ENCODE peak calls at places on chromosomes 12 and 14, in seven cellular contexts. Z is heart left ventricle, T is transverse colon, F is right lobe of liver, G is GM12892, Q is uterus, S is endothelial cell of umbilical vein. O is an unnamed sample.

GRCh38 chr14:105281354-105282097 is 19.3 kb downstream of the BRF1 start:
- DNase-seq in Z (no peak), T (no peak), F (no peak), G (no peak), Q (no peak), S (peak; percentile 61), O (no peak)

GRCh38 chr14:70707138-70708038 is 65.7 kb downstream of the TTC9 start:
- DNase-seq in Z (no peak), T (no peak), F (no peak), G (no peak), Q (no peak), S (no peak), O (peak; percentile 67)

GRCh38 chr14:102140027-102140749 is 491 bp downstream of the WDR20 start:
- DNase-seq in Z (peak; percentile 44), T (peak; percentile 45), F (peak; percentile 65), G (peak; percentile 35), Q (peak; percentile 19), S (peak; percentile 33), O (peak; percentile 34)

GRCh38 chr12:114069507-114069906 is 103.4 kb upstream of the RBM19 start:
- DNase-seq in Z (no peak), T (no peak), F (no peak), G (no peak), Q (no peak), S (no peak), O (no peak)

GRCh38 chr14:60753264-60754126 is 18.9 kb downstream of the MNAT1 start:
- DNase-seq in Z (no peak), T (peak; percentile 8), F (no peak), G (peak; percentile 31), Q (no peak), S (no peak), O (no peak)

GRCh38 chr14:47246367-47246766 is 429.0 kb downstream of the MDGA2 start:
- DNase-seq in Z (no peak), T (no peak), F (no peak), G (no peak), Q (no peak), S (no peak), O (no peak)

GRCh38 chr12:2082321-2082720 is 29.5 kb downstream of the CACNA1C start:
- DNase-seq in Z (no peak), T (no peak), F (no peak), G (no peak), Q (no peak), S (no peak), O (no peak)

GRCh38 chr14:104230119-104230885 is 91.9 kb downstream of the KIF26A start:
- DNase-seq in Z (no peak), T (no peak), F (no peak), G (no peak), Q (no peak), S (no peak), O (no peak)

GRCh38 chr12:111753144-111753881 is 13.4 kb upstream of the ALDH2 start:
- DNase-seq in Z (peak; percentile 75), T (peak; percentile 75), F (peak; percentile 79), G (peak; percentile 65), Q (peak; percentile 70), S (peak; percentile 59), O (peak; percentile 52)

GRCh38 chr12:81468206-81468605 is 290.9 kb downstream of the PPFIA2 start:
- DNase-seq in Z (no peak), T (no peak), F (no peak), G (no peak), Q (no peak), S (no peak), O (peak; percentile 2)

GRCh38 chr12:25313591-25313990 is 62.9 kb upstream of the KRAS start:
- DNase-seq in Z (no peak), T (no peak), F (no peak), G (no peak), Q (no peak), S (no peak), O (no peak)

GRCh38 chr14:91380610-91381371 is 36.8 kb downstream of the CCDC88C start:
- DNase-seq in Z (peak; percentile 60), T (peak; percentile 10), F (no peak), G (no peak), Q (peak; percentile 41), S (peak; percentile 19), O (no peak)

GRCh38 chr14:67449096-67449495 is 37.1 kb upstream of the PLEK2 start:
- DNase-seq in Z (no peak), T (no peak), F (no peak), G (no peak), Q (no peak), S (no peak), O (no peak)

GRCh38 chr14:87261621-87262020 is 731.4 kb downstream of the GALC start:
- DNase-seq in Z (no peak), T (no peak), F (no peak), G (no peak), Q (no peak), S (no peak), O (no peak)

GRCh38 chr14:80973918-80974317 is 18.5 kb downstream of the TSHR start:
- DNase-seq in Z (no peak), T (no peak), F (no peak), G (no peak), Q (no peak), S (no peak), O (no peak)

GRCh38 chr12:29519585-29520182 is 22.2 kb upstream of the OVCH1 start:
- DNase-seq in Z (no peak), T (no peak), F (no peak), G (no peak), Q (no peak), S (peak; percentile 75), O (no peak)

DNA sequence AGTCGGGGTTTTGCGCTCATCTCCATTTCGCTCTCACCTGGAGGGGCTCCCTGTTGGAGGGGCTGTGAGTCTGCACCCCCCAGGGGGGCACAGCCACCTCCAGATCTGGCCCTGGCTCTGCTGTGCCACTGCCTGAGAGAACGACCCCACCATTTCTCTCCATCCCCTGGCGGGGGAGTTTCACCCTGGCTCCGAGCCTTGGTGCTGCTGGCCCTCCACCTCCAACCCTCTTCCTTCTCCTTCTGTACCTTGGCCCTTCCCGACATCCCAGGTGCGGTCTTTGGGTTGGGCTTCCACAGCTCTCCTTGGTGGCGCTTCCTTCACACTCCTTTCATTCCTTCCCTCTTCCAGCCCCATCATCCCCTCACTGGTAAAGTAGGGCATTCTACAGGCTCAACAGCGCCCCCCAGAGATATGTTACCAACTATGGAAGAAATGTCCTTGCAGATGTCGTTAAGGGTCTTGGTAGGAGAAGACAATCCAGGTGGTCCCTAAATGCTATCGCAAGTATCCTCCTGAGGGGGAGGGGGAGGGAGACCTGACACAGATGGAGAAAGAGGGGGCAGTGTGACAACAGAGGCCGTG is 16.3 kb downstream of the SERPINA1 start:
- DNase-seq in Z (no peak), T (no peak), F (peak; percentile 23), G (no peak), Q (no peak), S (no peak), O (no peak)
- TF ChIP-seq POLR2A in Z (no peak), T (no peak), F (no peak), G (no peak), Q (no peak), S (no peak), O (no peak)

GRCh38 chr14:68939424-68939892 is 39.6 kb downstream of the ACTN1 start:
- DNase-seq in Z (no peak), T (no peak), F (no peak), G (no peak), Q (no peak), S (no peak), O (no peak)

GRCh38 chr14:68936476-68936875 is 42.6 kb downstream of the ACTN1 start:
- DNase-seq in Z (peak; percentile 26), T (no peak), F (no peak), G (no peak), Q (no peak), S (peak; percentile 49), O (no peak)

GRCh38 chr14:68938515-68939423 is 40.3 kb downstream of the ACTN1 start:
- DNase-seq in Z (peak; percentile 26), T (peak; percentile 72), F (peak; percentile 86), G (no peak), Q (peak; percentile 55), S (peak; percentile 78), O (no peak)

GRCh38 chr14:68936980-68937379 is 42.1 kb downstream of the ACTN1 start:
- DNase-seq in Z (peak; percentile 2), T (no peak), F (no peak), G (no peak), Q (no peak), S (no peak), O (no peak)

DNA sequence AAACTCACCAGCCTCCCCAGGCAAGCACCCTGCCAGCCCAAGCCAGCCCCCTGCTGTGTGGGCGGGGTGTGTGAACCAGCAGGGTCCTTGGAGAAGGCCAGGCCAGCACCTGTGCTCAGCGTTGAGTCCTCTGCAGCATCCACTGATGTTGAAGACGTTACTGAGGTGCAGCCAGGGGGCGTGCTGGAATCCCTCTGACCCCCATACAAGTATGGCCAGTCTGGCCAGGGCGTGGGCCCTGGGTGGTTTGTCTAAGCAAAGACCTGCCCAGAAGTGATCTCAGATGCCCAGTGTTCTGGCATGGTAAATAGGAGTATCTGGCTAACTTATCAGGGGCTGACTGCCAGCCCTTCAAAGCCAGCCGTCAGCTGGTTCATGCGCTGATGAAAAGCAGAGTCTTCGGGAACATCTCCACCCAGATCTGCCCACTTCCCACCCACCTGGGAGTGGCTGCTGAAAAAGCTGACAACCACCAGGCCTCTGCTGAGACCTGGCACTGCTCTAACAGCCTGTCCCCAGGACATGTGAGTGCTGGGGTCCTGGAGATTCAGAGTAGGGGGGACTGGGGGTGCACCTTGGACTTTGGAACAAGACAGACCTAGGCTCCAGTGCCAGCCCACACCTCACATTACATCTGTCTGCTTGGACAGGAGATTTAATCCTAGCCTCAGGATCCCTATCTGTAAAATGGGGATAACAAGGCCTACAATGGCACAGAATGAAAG is 41.1 kb downstream of the ACTN1 start:
- DNase-seq in Z (peak; percentile 84), T (peak; percentile 80), F (peak; percentile 92), G (no peak), Q (peak; percentile 67), S (peak; percentile 72), O (no peak)
- TF ChIP-seq POLR2A in Z (no peak), T (peak; percentile 41), F (peak; percentile 78), G (no peak), Q (no peak), S (no peak), O (no peak)

GRCh38 chr14:93939304-93940229 is 12.4 kb downstream of the FAM181A start:
- DNase-seq in Z (peak; percentile 73), T (peak; percentile 87), F (peak; percentile 79), G (peak; percentile 90), Q (peak; percentile 77), S (peak; percentile 53), O (peak; percentile 84)

GRCh38 chr14:93943052-93943451 is 15.9 kb downstream of the FAM181A start:
- DNase-seq in Z (no peak), T (no peak), F (no peak), G (no peak), Q (no peak), S (no peak), O (no peak)

GRCh38 chr14:93940437-93940836 is 13.3 kb downstream of the FAM181A start:
- DNase-seq in Z (no peak), T (no peak), F (no peak), G (no peak), Q (no peak), S (no peak), O (no peak)

GRCh38 chr14:93943930-93944329 is 16.8 kb downstream of the FAM181A start:
- DNase-seq in Z (no peak), T (no peak), F (no peak), G (no peak), Q (no peak), S (no peak), O (no peak)

GRCh38 chr14:93941293-93941910 is 14.3 kb downstream of the FAM181A start:
- DNase-seq in Z (no peak), T (no peak), F (no peak), G (no peak), Q (no peak), S (no peak), O (peak; percentile 81)
- TF ChIP-seq POLR2A in Z (no peak), T (no peak), F (no peak), G (no peak), Q (no peak), S (no peak), O (no peak)

GRCh38 chr12:31590730-31591307 is at the start of gene DENND5B:
- DNase-seq in Z (peak; percentile 83), T (peak; percentile 82), F (peak; percentile 86), G (peak; percentile 69), Q (peak; percentile 81), S (peak; percentile 68), O (peak; percentile 71)
- TF ChIP-seq POLR2A in Z (no peak), T (no peak), F (peak; percentile 39), G (no peak), Q (peak; percentile 62), S (peak; percentile 58), O (peak; percentile 48)

O was measured in H54.